ENCODE peak calls at places on chromosomes 6 and 20, in nine cellular contexts. Q, W, L, F, C, T, Z, R and S are unnamed samples. For H3K9me3, the result is how much of the 10 kb centered on the place peaks cover.

GRCh38 chr6:33827546-33828451 is 24.0 kb upstream of the MLN start:
- DNase-seq in Q (no peak), W (no peak), L (peak), F (no peak), C (no peak), T (no peak), Z (no peak), R (no peak), S (no peak)

GRCh38 chr6:107321793-107322192 is 137.6 kb downstream of the PDSS2 start:
- DNase-seq in Q (no peak), W (no peak), L (peak), F (no peak), C (no peak), T (peak), Z (no peak), R (no peak), S (no peak)

GRCh38 chr20:29742699-29743100 is 1514.8 kb upstream of the DEFB115 start:
- DNase-seq in Q (no peak), W (no peak), L (no peak), F (no peak), C (no peak), T (no peak), Z (no peak), R (no peak), S (no peak)

GRCh38 chr6:37503486-37503980 is 3.8 kb upstream of the CCDC167 start:
- DNase-seq in Q (no peak), W (no peak), L (no peak), F (no peak), C (no peak), T (no peak), Z (no peak), R (no peak), S (no peak)

GRCh38 chr20:4633780-4634179 is 87.9 kb upstream of the PRND start:
- DNase-seq in Q (no peak), W (no peak), L (peak), F (peak), C (peak), T (peak), Z (no peak), R (peak), S (peak)

GRCh38 chr20:45313943-45314342 is 5.8 kb upstream of the MATN4 start:
- DNase-seq in Q (no peak), W (no peak), L (no peak), F (no peak), C (no peak), T (no peak), Z (no peak), R (no peak), S (no peak)

GRCh38 chr6:170291271-170292110 is 613 bp upstream of the DLL1 start:
- DNase-seq in Q (peak), W (no peak), L (peak), F (peak), C (peak), T (no peak), Z (peak), R (no peak), S (no peak)

GRCh38 chr6:21166754-21167153 is 426.8 kb upstream of the SOX4 start:
- DNase-seq in Q (no peak), W (no peak), L (no peak), F (no peak), C (no peak), T (no peak), Z (no peak), R (no peak), S (no peak)

GRCh38 chr6:28543671-28544131 is 18.0 kb downstream of the GPX5 start:
- DNase-seq in Q (peak), W (no peak), L (peak), F (peak), C (peak), T (no peak), Z (no peak), R (peak), S (no peak)

GRCh38 chr6:157533397-157533814 is 152.4 kb downstream of the ZDHHC14 start:
- DNase-seq in Q (peak), W (no peak), L (no peak), F (no peak), C (no peak), T (no peak), Z (no peak), R (no peak), S (no peak)

GRCh38 chr20:31608256-31608980 is 3.3 kb downstream of the ID1 start:
- DNase-seq in Q (peak), W (peak), L (peak), F (peak), C (peak), T (peak), Z (peak), R (peak), S (no peak)

GRCh38 chr6:47174502-47175023 is 132.4 kb upstream of the ADGRF1 start:
- DNase-seq in Q (no peak), W (no peak), L (no peak), F (no peak), C (no peak), T (no peak), Z (no peak), R (no peak), S (no peak)

GRCh38 chr6:156804402-156804801 is 27.2 kb downstream of the ARID1B start:
- DNase-seq in Q (no peak), W (no peak), L (no peak), F (no peak), C (no peak), T (no peak), Z (no peak), R (no peak), S (no peak)

GRCh38 chr20:46021361-46022359 is 7.4 kb upstream of the SLC12A5 start:
- DNase-seq in Q (peak), W (no peak), L (peak), F (peak), C (peak), T (no peak), Z (no peak), R (peak), S (no peak)

GRCh38 chr20:62297449-62298227 is 5.2 kb upstream of the ADRM1 start:
- DNase-seq in Q (no peak), W (no peak), L (no peak), F (no peak), C (no peak), T (no peak), Z (no peak), R (no peak), S (no peak)

GRCh38 chr6:139142267-139142666 is 7.4 kb downstream of the HECA start:
- DNase-seq in Q (no peak), W (no peak), L (no peak), F (no peak), C (no peak), T (no peak), Z (no peak), R (no peak), S (no peak)
- H3K9me3 ChIP-seq in Q (under half), W (under half), L (under half), F (under half), C (under half), T (under half), Z (under half), R (under half), S (under half)

DNA sequence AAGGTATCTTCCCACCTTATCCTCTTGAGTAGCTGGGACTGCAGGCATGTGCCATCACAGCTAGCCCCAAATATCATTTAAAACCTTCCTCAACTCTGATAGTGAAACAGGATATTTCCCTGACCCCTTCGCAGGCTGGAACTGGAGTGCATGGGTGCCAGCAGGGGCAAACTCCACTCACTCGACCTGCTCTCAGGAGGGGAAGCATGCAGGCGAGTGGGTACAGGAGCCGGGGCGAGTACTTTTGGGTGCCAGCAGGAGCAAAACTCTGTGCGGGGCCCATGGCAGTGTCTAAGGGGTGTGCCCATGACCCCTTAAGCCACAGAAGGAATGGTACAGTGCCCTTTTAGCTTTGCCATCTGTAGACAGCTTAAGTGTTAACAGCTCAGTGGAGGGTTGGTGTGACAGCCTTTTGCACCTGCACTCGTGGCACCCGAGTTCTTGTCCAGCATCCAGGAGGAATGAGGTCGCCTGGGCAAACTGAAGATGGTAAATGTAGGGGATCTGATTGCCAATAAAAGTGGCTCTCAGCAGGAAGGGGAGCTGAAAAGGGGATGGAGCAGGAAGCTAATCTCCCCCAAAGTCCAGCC is 155.1 kb downstream of the CDK19 start:
- DNase-seq in Q (no peak), W (no peak), L (no peak), F (no peak), C (no peak), T (no peak), Z (no peak), R (no peak), S (no peak)
- H3K9me3 ChIP-seq in Q (under half), W (under half), L (under half), F (under half), C (under half), T (under half), Z (under half), R (under half), S (under half)

GRCh38 chr6:140174509-140174908 is 800.1 kb upstream of the CITED2 start:
- DNase-seq in Q (no peak), W (no peak), L (peak), F (peak), C (no peak), T (peak), Z (no peak), R (peak), S (peak)
- H3K9me3 ChIP-seq in Q (under half), W (under half), L (under half), F (under half), C (under half), T (under half), Z (under half), R (under half), S (under half)

GRCh38 chr20:58486207-58486606 is 29.0 kb downstream of the APCDD1L start:
- DNase-seq in Q (no peak), W (no peak), L (no peak), F (no peak), C (no peak), T (no peak), Z (no peak), R (no peak), S (no peak)
- H3K9me3 ChIP-seq in Q (under half), W (under half), L (under half), F (half or more), C (under half), T (under half), Z (under half), R (half or more), S (under half)

GRCh38 chr6:148737806-148738205 is 9.0 kb upstream of the UST start:
- DNase-seq in Q (no peak), W (no peak), L (no peak), F (no peak), C (no peak), T (no peak), Z (no peak), R (no peak), S (no peak)

GRCh38 chr6:148738939-148739821 is 7.7 kb upstream of the UST start:
- DNase-seq in Q (no peak), W (no peak), L (peak), F (no peak), C (no peak), T (no peak), Z (no peak), R (no peak), S (no peak)

GRCh38 chr6:148735996-148736395 is 10.8 kb upstream of the UST start:
- DNase-seq in Q (no peak), W (no peak), L (no peak), F (no peak), C (no peak), T (no peak), Z (no peak), R (no peak), S (no peak)

GRCh38 chr6:148739822-148740128 is 7.1 kb upstream of the UST start:
- DNase-seq in Q (no peak), W (no peak), L (no peak), F (no peak), C (no peak), T (no peak), Z (no peak), R (no peak), S (no peak)

GRCh38 chr6:148736779-148737412 is 9.9 kb upstream of the UST start:
- DNase-seq in Q (no peak), W (no peak), L (peak), F (no peak), C (no peak), T (no peak), Z (no peak), R (no peak), S (no peak)
- H3K9me3 ChIP-seq in Q (under half), W (under half), L (under half), F (under half), C (under half), T (under half), Z (under half), R (under half), S (under half)

DNA sequence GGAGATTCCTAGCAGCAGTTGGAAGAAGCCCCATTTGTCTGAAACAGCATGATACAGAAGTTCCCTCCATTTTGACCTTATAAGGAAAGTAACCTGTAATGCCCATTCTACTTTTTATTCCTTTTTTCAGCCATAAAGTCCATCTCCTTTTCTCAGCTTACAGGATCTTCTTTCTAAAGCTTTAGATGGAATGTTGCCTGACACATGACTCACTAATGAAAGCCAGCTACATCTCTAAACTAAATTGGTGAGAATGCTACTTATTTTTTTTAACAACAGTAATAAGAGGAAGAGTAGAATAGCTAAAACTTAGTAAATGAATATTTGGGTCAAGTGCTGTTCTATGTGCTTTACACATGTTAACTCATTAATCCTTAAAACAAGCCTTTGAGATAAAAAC is 234.1 kb downstream of the CDH26 start:
- DNase-seq in Q (no peak), W (no peak), L (peak), F (no peak), C (no peak), T (no peak), Z (no peak), R (no peak), S (no peak)
- H3K9me3 ChIP-seq in Q (under half), W (under half), L (under half), F (under half), C (under half), T (under half), Z (under half), R (under half), S (under half)